ENCODE peak calls at places on chromosomes 11 and 22, in eight cellular contexts. One of them, this sample, is unnamed.

GRCh38 chr11:96012086-96012824 is 88.3 kb upstream of the MTMR2 start:
- DNase-seq in lung: peak
- DNase-seq in activated effector memory CD4-positive, alpha-beta T cell treated with Interleukin-2 at 50 U/mL for 16 hours: peak
- DNase-seq in NCI-H82: peak
- DNase-seq in stimulated activated naive CD4-positive, alpha-beta T cell: peak
- DNase-seq in A549: peak
- DNase-seq in NCI-H774: peak
- DNase-seq in NCI-H2081: peak
- DNase-seq in this sample: no peak

GRCh38 chr11:86931965-86932332 is 23.2 kb downstream of the FZD4 start:
- DNase-seq in NCI-H82: no peak
- DNase-seq in NCI-H774: no peak
- DNase-seq in lung: no peak
- DNase-seq in NCI-H2081: peak
- DNase-seq in A549: peak
- DNase-seq in stimulated activated naive CD4-positive, alpha-beta T cell: no peak
- DNase-seq in activated effector memory CD4-positive, alpha-beta T cell treated with Interleukin-2 at 50 U/mL for 16 hours: no peak
- DNase-seq in this sample: no peak

GRCh38 chr11:96761451-96761850 is 371.6 kb downstream of the JRKL start:
- DNase-seq in activated effector memory CD4-positive, alpha-beta T cell treated with Interleukin-2 at 50 U/mL for 16 hours: no peak
- DNase-seq in NCI-H2081: no peak
- DNase-seq in NCI-H774: no peak
- DNase-seq in stimulated activated naive CD4-positive, alpha-beta T cell: no peak
- DNase-seq in NCI-H82: no peak
- DNase-seq in A549: no peak
- DNase-seq in lung: no peak
- DNase-seq in this sample: no peak

GRCh38 chr11:44614281-44614680 is 48.8 kb downstream of the CD82 start:
- DNase-seq in NCI-H82: no peak
- DNase-seq in lung: no peak
- DNase-seq in NCI-H774: no peak
- DNase-seq in stimulated activated naive CD4-positive, alpha-beta T cell: no peak
- DNase-seq in A549: no peak
- DNase-seq in NCI-H2081: no peak
- DNase-seq in activated effector memory CD4-positive, alpha-beta T cell treated with Interleukin-2 at 50 U/mL for 16 hours: no peak
- DNase-seq in this sample: no peak

GRCh38 chr11:124676386-124676785 is 2.7 kb downstream of the SPA17 start:
- DNase-seq in stimulated activated naive CD4-positive, alpha-beta T cell: no peak
- DNase-seq in NCI-H82: no peak
- DNase-seq in lung: peak
- DNase-seq in activated effector memory CD4-positive, alpha-beta T cell treated with Interleukin-2 at 50 U/mL for 16 hours: no peak
- DNase-seq in A549: no peak
- DNase-seq in NCI-H2081: no peak
- DNase-seq in NCI-H774: no peak
- DNase-seq in this sample: no peak

GRCh38 chr11:47106839-47107520 is 69.7 kb downstream of the ARFGAP2 start:
- DNase-seq in activated effector memory CD4-positive, alpha-beta T cell treated with Interleukin-2 at 50 U/mL for 16 hours: no peak
- DNase-seq in stimulated activated naive CD4-positive, alpha-beta T cell: no peak
- DNase-seq in A549: no peak
- DNase-seq in NCI-H2081: peak
- DNase-seq in NCI-H774: no peak
- DNase-seq in NCI-H82: no peak
- DNase-seq in lung: no peak
- DNase-seq in this sample: no peak

GRCh38 chr22:47154621-47155081 is 392.2 kb downstream of the TBC1D22A start:
- DNase-seq in A549: no peak
- DNase-seq in stimulated activated naive CD4-positive, alpha-beta T cell: no peak
- DNase-seq in NCI-H82: no peak
- DNase-seq in lung: no peak
- DNase-seq in NCI-H774: no peak
- DNase-seq in NCI-H2081: no peak
- DNase-seq in activated effector memory CD4-positive, alpha-beta T cell treated with Interleukin-2 at 50 U/mL for 16 hours: no peak
- DNase-seq in this sample: peak

GRCh38 chr11:120500414-120500936 is 11.1 kb upstream of the GRIK4 start:
- DNase-seq in stimulated activated naive CD4-positive, alpha-beta T cell: no peak
- DNase-seq in NCI-H2081: no peak
- DNase-seq in lung: no peak
- DNase-seq in NCI-H82: peak
- DNase-seq in activated effector memory CD4-positive, alpha-beta T cell treated with Interleukin-2 at 50 U/mL for 16 hours: no peak
- DNase-seq in A549: no peak
- DNase-seq in NCI-H774: no peak
- DNase-seq in this sample: no peak

GRCh38 chr22:47030881-47031627 is 268.6 kb downstream of the TBC1D22A start:
- DNase-seq in A549: no peak
- DNase-seq in NCI-H82: no peak
- DNase-seq in stimulated activated naive CD4-positive, alpha-beta T cell: no peak
- DNase-seq in NCI-H774: no peak
- DNase-seq in lung: no peak
- DNase-seq in activated effector memory CD4-positive, alpha-beta T cell treated with Interleukin-2 at 50 U/mL for 16 hours: no peak
- DNase-seq in NCI-H2081: peak
- DNase-seq in this sample: no peak

GRCh38 chr11:65977621-65978390 is 16.3 kb downstream of the SART1 start:
- DNase-seq in stimulated activated naive CD4-positive, alpha-beta T cell: no peak
- DNase-seq in activated effector memory CD4-positive, alpha-beta T cell treated with Interleukin-2 at 50 U/mL for 16 hours: no peak
- DNase-seq in NCI-H82: no peak
- DNase-seq in A549: no peak
- DNase-seq in NCI-H2081: no peak
- DNase-seq in NCI-H774: no peak
- DNase-seq in lung: no peak
- DNase-seq in this sample: no peak

GRCh38 chr11:82533628-82534353 is 199.9 kb downstream of the FAM181B start:
- DNase-seq in NCI-H774: no peak
- DNase-seq in lung: no peak
- DNase-seq in stimulated activated naive CD4-positive, alpha-beta T cell: no peak
- DNase-seq in NCI-H2081: no peak
- DNase-seq in NCI-H82: peak
- DNase-seq in A549: no peak
- DNase-seq in activated effector memory CD4-positive, alpha-beta T cell treated with Interleukin-2 at 50 U/mL for 16 hours: no peak
- DNase-seq in this sample: no peak

GRCh38 chr11:4118107-4118506 is 23.5 kb downstream of the RRM1 start:
- DNase-seq in stimulated activated naive CD4-positive, alpha-beta T cell: no peak
- DNase-seq in NCI-H774: no peak
- DNase-seq in NCI-H2081: no peak
- DNase-seq in NCI-H82: no peak
- DNase-seq in activated effector memory CD4-positive, alpha-beta T cell treated with Interleukin-2 at 50 U/mL for 16 hours: no peak
- DNase-seq in A549: no peak
- DNase-seq in lung: no peak
- DNase-seq in this sample: no peak

GRCh38 chr11:93123351-93123898 is 74.4 kb downstream of the SLC36A4 start:
- DNase-seq in stimulated activated naive CD4-positive, alpha-beta T cell: no peak
- DNase-seq in activated effector memory CD4-positive, alpha-beta T cell treated with Interleukin-2 at 50 U/mL for 16 hours: no peak
- DNase-seq in A549: no peak
- DNase-seq in lung: no peak
- DNase-seq in NCI-H2081: no peak
- DNase-seq in NCI-H82: no peak
- DNase-seq in NCI-H774: no peak
- DNase-seq in this sample: no peak

GRCh38 chr11:65496304-65497140 is 2.3 kb upstream of the MALAT1 start:
- DNase-seq in NCI-H82: peak
- DNase-seq in lung: no peak
- DNase-seq in NCI-H774: peak
- DNase-seq in activated effector memory CD4-positive, alpha-beta T cell treated with Interleukin-2 at 50 U/mL for 16 hours: no peak
- DNase-seq in NCI-H2081: peak
- DNase-seq in stimulated activated naive CD4-positive, alpha-beta T cell: no peak
- DNase-seq in A549: no peak
- DNase-seq in this sample: no peak

GRCh38 chr11:1192741-1193325 is 30.0 kb upstream of the MUC5B start:
- DNase-seq in stimulated activated naive CD4-positive, alpha-beta T cell: no peak
- DNase-seq in NCI-H2081: no peak
- DNase-seq in lung: no peak
- DNase-seq in NCI-H82: no peak
- DNase-seq in activated effector memory CD4-positive, alpha-beta T cell treated with Interleukin-2 at 50 U/mL for 16 hours: no peak
- DNase-seq in NCI-H774: no peak
- DNase-seq in A549: no peak
- DNase-seq in this sample: no peak

This sample was measured in AG04450.